ENCODE peak calls at places on chromosomes 7 and 10, in four cellular contexts. X, H, R and I are unnamed samples.

GRCh38 chr7:30166155-30166840 is 31.5 kb downstream of the MTURN start:
- DNase-seq in R (no peak), X (no peak), H (no peak), I (no peak)

GRCh38 chr10:128121750-128122412 is 4.3 kb downstream of the MKI67 start:
- DNase-seq in R (no peak), H (no peak), X (no peak), I (no peak)

GRCh38 chr7:105480931-105481330 is 41.1 kb downstream of the PUS7 start:
- DNase-seq in R (no peak), H (no peak), X (no peak), I (no peak)

GRCh38 chr10:13449296-13449695 is 79.5 kb downstream of the BEND7 start:
- DNase-seq in X (no peak), H (no peak), R (no peak), I (no peak)

GRCh38 chr10:119933179-119933578 is 40.6 kb downstream of the SEC23IP start:
- DNase-seq in H (peak), X (no peak), R (no peak), I (no peak)

GRCh38 chr7:139618482-139619366 is 95.2 kb downstream of the CLEC2L start:
- DNase-seq in X (no peak), R (no peak), H (peak), I (no peak)

GRCh38 chr10:116469437-116469836 is 41.8 kb downstream of the PNLIPRP3 start:
- DNase-seq in R (no peak), H (no peak), X (no peak), I (no peak)

GRCh38 chr7:98827258-98827657 is 42.6 kb downstream of the TMEM130 start:
- DNase-seq in H (no peak), X (no peak), R (no peak), I (no peak)

GRCh38 chr10:60732240-60733188 is 45.8 kb upstream of the CDK1 start:
- DNase-seq in R (no peak), X (no peak), H (peak), I (peak)

GRCh38 chr10:43160067-43160918 is 22.0 kb downstream of the CSGALNACT2 start:
- DNase-seq in H (no peak), X (peak), R (no peak), I (no peak)

GRCh38 chr10:52951819-52952218 is 179.2 kb upstream of the MBL2 start:
- DNase-seq in R (no peak), X (no peak), H (peak), I (no peak)

GRCh38 chr7:16836481-16836880 is 31.7 kb upstream of the AGR2 start:
- DNase-seq in H (no peak), R (no peak), X (no peak), I (no peak)

GRCh38 chr10:117896517-117896916 is 150.2 kb downstream of the RAB11FIP2 start:
- DNase-seq in H (no peak), X (no peak), R (no peak), I (no peak)

GRCh38 chr7:2893411-2893861 is 49.3 kb upstream of the GNA12 start:
- DNase-seq in R (no peak), H (no peak), X (no peak), I (no peak)

GRCh38 chr10:129740532-129741279 is 223.4 kb downstream of the EBF3 start:
- DNase-seq in X (no peak), H (no peak), R (no peak), I (no peak)

GRCh38 chr10:103458720-103459119 is at the start of gene CALHM1:
- DNase-seq in R (no peak), H (no peak), X (no peak), I (no peak)

GRCh38 chr10:70835895-70836294 is 20.1 kb downstream of the SGPL1 start:
- DNase-seq in X (no peak), H (no peak), R (no peak), I (no peak)

GRCh38 chr10:13648425-13648824 is 61.7 kb downstream of the PRPF18 start:
- DNase-seq in H (no peak), R (no peak), X (no peak), I (no peak)

GRCh38 chr7:149817836-149818535 is 20.2 kb upstream of the ZNF862 start:
- DNase-seq in X (no peak), H (no peak), R (no peak), I (no peak)

GRCh38 chr10:13634207-13634606 is 47.4 kb downstream of the PRPF18 start:
- DNase-seq in R (no peak), H (no peak), X (no peak), I (no peak)

GRCh38 chr10:86500846-86501245 is 20.7 kb downstream of the WAPL start:
- DNase-seq in X (no peak), R (no peak), H (no peak), I (no peak)

GRCh38 chr10:118501637-118502440 is 93.6 kb downstream of the PRLHR start:
- DNase-seq in X (no peak), H (no peak), R (no peak), I (no peak)

GRCh38 chr10:79383974-79384606 is 36.8 kb downstream of the PPIF start:
- DNase-seq in X (no peak), R (no peak), H (no peak), I (peak)

GRCh38 chr7:157676001-157676400 is 339.2 kb downstream of the DNAJB6 start:
- DNase-seq in H (no peak), R (no peak), X (no peak), I (peak)

GRCh38 chr7:121275204-121275603 is 53.6 kb upstream of the WNT16 start:
- DNase-seq in X (no peak), R (no peak), H (no peak), I (no peak)

GRCh38 chr7:1101580-1102431 is 13.9 kb downstream of the GPER1 start:
- DNase-seq in X (no peak), R (no peak), H (no peak), I (no peak)

GRCh38 chr10:50629495-50630122 is 5.9 kb upstream of the SGMS1 start:
- DNase-seq in X (no peak), H (no peak), R (no peak), I (no peak)

GRCh38 chr7:44396931-44397525 is 71.6 kb upstream of the CAMK2B start:
- DNase-seq in H (no peak), R (no peak), X (no peak), I (no peak)

GRCh38 chr7:85489498-85489897 is 302.6 kb upstream of the SEMA3D start:
- DNase-seq in X (peak), R (no peak), H (no peak), I (no peak)

GRCh38 chr7:68043546-68043945 is 1046.9 kb downstream of the TYW1 start:
- DNase-seq in H (no peak), R (no peak), X (no peak), I (no peak)

GRCh38 chr10:104300002-104300735 is 31.2 kb downstream of the GSTO2 start:
- DNase-seq in X (peak), H (no peak), R (no peak), I (peak)

GRCh38 chr7:3097734-3098133 is 54.1 kb upstream of the CARD11 start:
- DNase-seq in R (no peak), X (no peak), H (no peak), I (no peak)

GRCh38 chr7:2537981-2538851 is 17.1 kb downstream of the BRAT1 start:
- DNase-seq in X (no peak), R (no peak), H (no peak), I (peak)

GRCh38 chr7:122257056-122257455 is 47.5 kb downstream of the FEZF1 start:
- DNase-seq in R (no peak), X (no peak), H (no peak), I (no peak)